ENCODE peak calls at places on chromosomes 6 and 20, in four cellular contexts. V is activated naive CD4-positive, alpha-beta T cell; Q is germinal center; N is NCI-H446. Y is an unnamed sample.

GRCh38 chr6:166289181-166290061 is 18.8 kb downstream of the PRR18 start:
- DNase-seq in Q (no peak), V (no peak), N (no peak), Y (no peak)

GRCh38 chr20:37564388-37565133 is 36.9 kb upstream of the BLCAP start:
- DNase-seq in Q (peak; percentile 71), N (peak; percentile 67), V (peak; percentile 4), Y (peak; percentile 79)

GRCh38 chr6:134706806-134707205 is 243.1 kb downstream of the ALDH8A1 start:
- DNase-seq in V (no peak), Q (no peak), N (no peak), Y (no peak)

GRCh38 chr20:10769700-10770099 is 95.9 kb upstream of the JAG1 start:
- DNase-seq in Q (no peak), N (no peak), V (no peak), Y (no peak)

GRCh38 chr6:150418825-150419594 is 50.2 kb downstream of the IYD start:
- DNase-seq in V (peak; percentile 32), Q (peak; percentile 74), N (peak; percentile 8), Y (peak; percentile 64)

GRCh38 chr20:43983359-43983758 is 68.7 kb downstream of the TOX2 start:
- DNase-seq in V (no peak), N (no peak), Q (no peak), Y (peak; percentile 64)

GRCh38 chr20:17558154-17558940 is 11.5 kb upstream of the DSTN start:
- DNase-seq in Q (no peak), V (no peak), N (peak; percentile 53), Y (no peak)

GRCh38 chr20:57047281-57048026 is 219.0 kb downstream of the BMP7 start:
- DNase-seq in Q (no peak), N (no peak), V (no peak), Y (no peak)

GRCh38 chr6:5695260-5696245 is 311.2 kb downstream of the NRN1 start:
- DNase-seq in N (no peak), Q (peak; percentile 63), V (no peak), Y (no peak)

GRCh38 chr6:87756858-87757257 is 54.8 kb upstream of the AKIRIN2 start:
- DNase-seq in Q (peak; percentile 79), V (no peak), N (no peak), Y (no peak)

GRCh38 chr20:11979306-11980128 is 61.8 kb downstream of the BTBD3 start:
- DNase-seq in Q (no peak), V (no peak), N (no peak), Y (no peak)

GRCh38 chr20:23246682-23247664 is 103.6 kb upstream of the NXT1 start:
- DNase-seq in N (no peak), V (no peak), Q (no peak), Y (no peak)

GRCh38 chr20:3687655-3688054 is 5.8 kb upstream of the ADAM33 start:
- DNase-seq in N (peak; percentile 21), Q (no peak), V (no peak), Y (no peak)

Y was measured in WTC11.